ENCODE peak calls at places on chromosome 2, in eight cellular contexts. J, Z, R, T, F, V, U and N are unnamed samples.

GRCh38 chr2:219871396-219871795 is 244.0 kb downstream of the SLC4A3 start:
- DNase-seq in J (no peak), Z (no peak), R (no peak), T (no peak), F (no peak), V (no peak), U (no peak), N (no peak)

GRCh38 chr2:151337643-151338042 is 19.7 kb upstream of the TNFAIP6 start:
- DNase-seq in J (no peak), Z (no peak), R (peak; percentile 83), T (no peak), F (no peak), V (no peak), U (no peak), N (no peak)

GRCh38 chr2:132274000-132274399 is 112.2 kb upstream of the ANKRD30BL start:
- DNase-seq in J (no peak), Z (no peak), R (no peak), T (no peak), F (no peak), V (no peak), U (no peak), N (no peak)

GRCh38 chr2:216858312-216858711 is 1.6 kb downstream of the TNP1 start:
- DNase-seq in J (no peak), Z (no peak), R (peak; percentile 70), T (no peak), F (no peak), V (peak; percentile 15), U (no peak), N (no peak)

GRCh38 chr2:85355073-85355410 is 473 bp downstream of the ELMOD3 start:
- DNase-seq in J (no peak), Z (no peak), R (peak; percentile 34), T (no peak), F (no peak), V (no peak), U (no peak), N (no peak)

GRCh38 chr2:109330056-109330455 is 201.1 kb downstream of the SH3RF3 start:
- DNase-seq in J (no peak), Z (no peak), R (peak; percentile 50), T (no peak), F (no peak), V (no peak), U (peak; percentile 58), N (no peak)

GRCh38 chr2:122166820-122167219 is 411.4 kb downstream of the TSN start:
- DNase-seq in J (peak; percentile 38), Z (no peak), R (no peak), T (no peak), F (no peak), V (no peak), U (no peak), N (peak; percentile 62)

GRCh38 chr2:200221055-200221692 is 85.3 kb upstream of the SPATS2L start:
- DNase-seq in J (no peak), Z (no peak), R (no peak), T (no peak), F (no peak), V (no peak), U (no peak), N (no peak)

GRCh38 chr2:8073928-8074327 is 607.9 kb upstream of the ID2 start:
- DNase-seq in J (no peak), Z (no peak), R (no peak), T (no peak), F (no peak), V (no peak), U (no peak), N (no peak)

GRCh38 chr2:189137519-189137918 is 42.0 kb downstream of the COL5A2 start:
- DNase-seq in J (no peak), Z (no peak), R (no peak), T (no peak), F (no peak), V (no peak), U (no peak), N (no peak)

GRCh38 chr2:158797963-158798700 is 3.0 kb downstream of the DAPL1 start:
- DNase-seq in J (no peak), Z (no peak), R (peak; percentile 71), T (no peak), F (no peak), V (no peak), U (no peak), N (peak; percentile 66)

GRCh38 chr2:126886201-126886905 is 12.3 kb upstream of the TEX51 start:
- DNase-seq in J (peak; percentile 31), Z (no peak), R (peak; percentile 70), T (peak; percentile 8), F (peak; percentile 44), V (peak; percentile 69), U (no peak), N (no peak)

GRCh38 chr2:168454737-168455691 is 1.1 kb upstream of the CERS6 start:
- DNase-seq in J (no peak), Z (no peak), R (no peak), T (no peak), F (no peak), V (peak; percentile 27), U (no peak), N (no peak)

GRCh38 chr2:232288489-232288888 is 90.1 kb upstream of the ALPP start:
- DNase-seq in J (no peak), Z (no peak), R (no peak), T (no peak), F (no peak), V (no peak), U (no peak), N (no peak)

GRCh38 chr2:177275041-177275440 is 10.5 kb upstream of the NFE2L2 start:
- DNase-seq in J (no peak), Z (no peak), R (peak; percentile 89), T (no peak), F (no peak), V (no peak), U (peak; percentile 71), N (no peak)

GRCh38 chr2:48719480-48720177 is 35.9 kb downstream of the LHCGR start:
- DNase-seq in J (no peak), Z (no peak), R (no peak), T (no peak), F (no peak), V (no peak), U (no peak), N (peak; percentile 14)

GRCh38 chr2:159497256-159497655 is 119.1 kb downstream of the BAZ2B start:
- DNase-seq in J (no peak), Z (no peak), R (peak; percentile 91), T (no peak), F (peak; percentile 54), V (no peak), U (peak; percentile 78), N (no peak)

GRCh38 chr2:194383404-194383803 is 1273.6 kb upstream of the SLC39A10 start:
- DNase-seq in J (no peak), Z (no peak), R (no peak), T (no peak), F (no peak), V (no peak), U (no peak), N (no peak)